ENCODE peak calls at places on chromosomes 3 and 15, in six cellular contexts. S, Y, J, P, X and F are unnamed samples. For H3K9me3, the result is how much of the 10 kb centered on the place peaks cover.

GRCh38 chr3:153052096-153052460 is 109.9 kb upstream of the RAP2B start:
- DNase-seq in X (peak), Y (no peak), P (no peak), J (no peak), S (no peak), F (no peak)

GRCh38 chr3:116614795-116615362 is 94.7 kb upstream of the TUSC7 start:
- DNase-seq in S (no peak), X (no peak), P (no peak), J (no peak), Y (no peak), F (no peak)

GRCh38 chr3:27714692-27715453 is 7.2 kb downstream of the EOMES start:
- DNase-seq in X (no peak), S (peak), Y (no peak), J (peak), P (no peak), F (no peak)

GRCh38 chr3:168269019-168269418 is 173.3 kb upstream of the GOLIM4 start:
- DNase-seq in P (no peak), S (no peak), X (no peak), Y (no peak), J (no peak), F (no peak)

GRCh38 chr3:78967061-78967460 is 800.7 kb downstream of the ROBO1 start:
- DNase-seq in X (no peak), P (no peak), S (no peak), J (no peak), Y (no peak), F (no peak)

GRCh38 chr3:123404391-123404790 is 44.5 kb downstream of the ADCY5 start:
- DNase-seq in S (no peak), X (no peak), Y (no peak), P (no peak), J (no peak), F (no peak)

GRCh38 chr3:191380001-191380400 is 49.7 kb upstream of the UTS2B start:
- DNase-seq in P (no peak), X (no peak), J (no peak), Y (no peak), S (no peak), F (no peak)

GRCh38 chr3:176359211-176359610 is 838.1 kb downstream of the TBL1XR1 start:
- DNase-seq in X (no peak), S (peak), Y (no peak), J (no peak), P (no peak), F (no peak)

GRCh38 chr3:112089956-112090898 is 4.0 kb downstream of the C3orf52 start:
- DNase-seq in J (no peak), S (no peak), Y (no peak), X (no peak), P (no peak), F (no peak)

GRCh38 chr3:48472673-48472922 is 26.1 kb downstream of the ATRIP start:
- DNase-seq in Y (no peak), P (no peak), X (no peak), S (no peak), J (no peak), F (no peak)

GRCh38 chr3:42683875-42684593 is 1.3 kb upstream of the KLHL40 start:
- DNase-seq in S (no peak), J (peak), Y (no peak), P (peak), X (peak), F (no peak)

GRCh38 chr15:87354661-87355410 is 901.7 kb downstream of the NTRK3 start:
- DNase-seq in J (no peak), S (no peak), X (no peak), P (no peak), Y (no peak), F (no peak)

GRCh38 chr3:197516517-197516889 is 39.3 kb downstream of the BDH1 start:
- DNase-seq in S (peak), Y (no peak), X (peak), J (no peak), P (no peak), F (no peak)

GRCh38 chr15:57862761-57863160 is 156.2 kb downstream of the POLR2M start:
- DNase-seq in S (no peak), X (no peak), P (no peak), Y (no peak), J (no peak), F (no peak)

GRCh38 chr3:183298708-183299153 is 45.7 kb downstream of the B3GNT5 start:
- DNase-seq in Y (no peak), X (peak), J (peak), P (peak), S (peak), F (no peak)

GRCh38 chr3:133294253-133294652 is 105.6 kb upstream of the BFSP2 start:
- DNase-seq in J (no peak), S (no peak), Y (no peak), X (no peak), P (no peak), F (no peak)

GRCh38 chr3:53375019-53375418 is 27.7 kb upstream of the DCP1A start:
- DNase-seq in Y (peak), P (peak), J (peak), S (peak), X (no peak), F (peak)

GRCh38 chr3:50254577-50255250 is 14.2 kb upstream of the SEMA3B start:
- DNase-seq in J (peak), X (no peak), P (peak), S (peak), Y (no peak), F (no peak)

GRCh38 chr15:67813104-67813634 is 12.1 kb upstream of the SKOR1 start:
- DNase-seq in S (peak), P (no peak), J (no peak), Y (peak), X (no peak), F (no peak)

GRCh38 chr15:29097168-29097567 is 172.5 kb downstream of the NSMCE3 start:
- DNase-seq in S (no peak), J (no peak), X (no peak), P (no peak), Y (no peak), F (no peak)

GRCh38 chr15:50973605-50974004 is 65.1 kb downstream of the AP4E1 start:
- DNase-seq in P (no peak), J (no peak), X (no peak), S (no peak), Y (no peak), F (no peak)

GRCh38 chr15:50971115-50971514 is 62.6 kb downstream of the AP4E1 start:
- DNase-seq in X (no peak), J (no peak), S (no peak), Y (no peak), P (no peak), F (no peak)

GRCh38 chr15:50968353-50968752 is 59.9 kb downstream of the AP4E1 start:
- DNase-seq in X (no peak), Y (no peak), P (no peak), J (no peak), S (no peak), F (no peak)

GRCh38 chr15:50971542-50971941 is 63.1 kb downstream of the AP4E1 start:
- DNase-seq in J (no peak), P (no peak), X (no peak), Y (no peak), S (no peak), F (no peak)

DNA sequence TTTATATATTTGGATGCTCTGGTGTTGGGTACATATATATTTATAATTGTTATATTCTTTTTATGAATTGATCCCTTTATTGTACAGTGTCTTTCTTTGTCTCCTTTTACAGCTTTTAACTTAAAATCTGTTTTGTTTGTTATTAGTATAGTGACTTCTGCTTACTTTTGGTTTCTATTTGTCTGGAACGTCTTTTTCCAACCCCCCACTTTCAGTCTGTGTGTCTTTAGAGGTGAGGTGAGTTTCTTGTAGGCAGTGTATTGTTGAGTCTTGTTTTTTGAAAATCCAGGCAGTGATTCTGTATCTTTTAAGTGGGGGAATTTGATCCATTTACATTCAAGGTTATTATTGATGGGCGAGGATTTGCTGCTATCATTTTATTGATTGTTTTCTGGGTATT is 62.0 kb downstream of the AP4E1 start:
- DNase-seq in Y (no peak), S (no peak), X (no peak), J (no peak), P (no peak), F (no peak)
- H3K9me3 ChIP-seq in Y (under half), S (under half), X (under half), J (under half), P (half or more), F (under half)

GRCh38 chr15:27704939-27705514 is 394.1 kb downstream of the OCA2 start:
- DNase-seq in X (no peak), S (no peak), J (no peak), Y (no peak), P (no peak), F (no peak)
- H3K9me3 ChIP-seq in X (under half), S (under half), J (under half), Y (under half), P (under half), F (under half)

GRCh38 chr15:99598296-99598695 is 32.5 kb downstream of the MEF2A start:
- DNase-seq in Y (no peak), S (no peak), P (no peak), X (no peak), J (no peak), F (no peak)
- H3K9me3 ChIP-seq in Y (under half), S (under half), P (under half), X (under half), J (under half), F (under half)

GRCh38 chr3:149833241-149833640 is 20.2 kb downstream of the RNF13 start:
- DNase-seq in P (no peak), S (no peak), Y (no peak), J (no peak), X (no peak), F (no peak)
- H3K9me3 ChIP-seq in P (half or more), S (half or more), Y (under half), J (half or more), X (under half), F (under half)

GRCh38 chr15:85062560-85062959 is 80.9 kb downstream of the PDE8A start:
- DNase-seq in J (no peak), P (no peak), S (no peak), Y (no peak), X (no peak), F (no peak)
- H3K9me3 ChIP-seq in J (under half), P (under half), S (under half), Y (under half), X (under half), F (under half)